ENCODE peak calls at places on chromosomes 6 and 20, in five cellular contexts. M is suprapubic skin, T is SHP77 treated with DMSO at 0.1 percent for 48 hours, N is germinal center, F is NCI-H1105. Q is an unnamed sample.
A peak's percentile ranks its signal among the peaks of the same experiment; 100 is the strongest.

GRCh38 chr20:49668181-49668877 is 45.3 kb downstream of the B4GALT5 start:
- DNase-seq in M (no peak), T (no peak), N (peak; percentile 85), F (no peak), Q (no peak)

GRCh38 chr6:3489961-3490621 is 33.2 kb upstream of the SLC22A23 start:
- DNase-seq in M (no peak), T (no peak), N (no peak), F (no peak), Q (no peak)

GRCh38 chr6:111447051-111447450 is 36.0 kb downstream of the REV3L start:
- DNase-seq in M (no peak), T (no peak), N (no peak), F (no peak), Q (no peak)

GRCh38 chr20:49167811-49168507 is 20.2 kb downstream of the STAU1 start:
- DNase-seq in M (no peak), T (no peak), N (no peak), F (no peak), Q (no peak)

GRCh38 chr6:162728177-162728571 is 400 bp downstream of the PACRG start:
- DNase-seq in M (no peak), T (no peak), N (no peak), F (no peak), Q (no peak)

GRCh38 chr6:75201076-75201475 is 4.8 kb downstream of the COL12A1 start:
- DNase-seq in M (no peak), T (no peak), N (no peak), F (no peak), Q (no peak)

GRCh38 chr6:43817192-43817591 is 47.2 kb downstream of the VEGFA start:
- DNase-seq in M (no peak), T (no peak), N (peak; percentile 34), F (no peak), Q (peak; percentile 72)

GRCh38 chr6:90021701-90022100 is 127.4 kb downstream of the GJA10 start:
- DNase-seq in M (no peak), T (no peak), N (no peak), F (peak; percentile 19), Q (no peak)

GRCh38 chr6:42410861-42411260 is 40.9 kb downstream of the TRERF1 start:
- DNase-seq in M (no peak), T (no peak), N (no peak), F (no peak), Q (no peak)

GRCh38 chr6:105226598-105227291 is 46.9 kb upstream of the POPDC3 start:
- DNase-seq in M (no peak), T (no peak), N (no peak), F (no peak), Q (no peak)

GRCh38 chr6:150930816-150931215 is 65.3 kb downstream of the MTHFD1L start:
- DNase-seq in M (no peak), T (no peak), N (no peak), F (no peak), Q (no peak)

GRCh38 chr6:137202078-137202477 is 17.1 kb downstream of the IFNGR1 start:
- DNase-seq in M (no peak), T (no peak), N (no peak), F (no peak), Q (no peak)

GRCh38 chr20:56094228-56094627 is 88.9 kb upstream of the CBLN4 start:
- DNase-seq in M (no peak), T (no peak), N (no peak), F (no peak), Q (no peak)

GRCh38 chr6:148448371-148449010 is 105.9 kb downstream of the SASH1 start:
- DNase-seq in M (no peak), T (no peak), N (no peak), F (no peak), Q (no peak)

GRCh38 chr6:36033935-36034334 is 6.3 kb downstream of the MAPK14 start:
- DNase-seq in M (no peak), T (no peak), N (no peak), F (no peak), Q (no peak)

GRCh38 chr6:121436172-121436965 is 923 bp downstream of the GJA1 start:
- DNase-seq in M (no peak), T (no peak), N (no peak), F (no peak), Q (no peak)

GRCh38 chr20:51062065-51062464 is 39.2 kb upstream of the KCNG1 start:
- DNase-seq in M (no peak), T (no peak), N (no peak), F (no peak), Q (no peak)

GRCh38 chr6:72886170-72886569 is 264.3 kb downstream of the KCNQ5 start:
- DNase-seq in M (no peak), T (no peak), N (no peak), F (no peak), Q (no peak)

GRCh38 chr6:168427184-168427583 is 13.8 kb upstream of the SMOC2 start:
- DNase-seq in M (no peak), T (no peak), N (no peak), F (no peak), Q (no peak)

GRCh38 chr6:34146801-34147592 is 1.1 kb upstream of the GRM4 start:
- DNase-seq in M (no peak), T (no peak), N (no peak), F (no peak), Q (peak; percentile 27)

GRCh38 chr20:50338479-50339195 is 148.0 kb downstream of the CEBPB start:
- DNase-seq in M (no peak), T (no peak), N (peak; percentile 27), F (no peak), Q (peak; percentile 58)

GRCh38 chr20:26324177-26324576 is 627.5 kb upstream of the ZNF337 start:
- DNase-seq in M (no peak), T (no peak), N (no peak), F (no peak), Q (no peak)